ENCODE peak calls at places on chromosomes 4 and X, in four cellular contexts. O, H, K and Y are unnamed samples.

GRCh38 chr4:128979934-128980333 is 113.4 kb downstream of the SCLT1 start:
- DNase-seq in O (no peak), H (no peak), K (peak; percentile 27), Y (peak; percentile 34)

GRCh38 chrX:38304010-38304409 is 23.3 kb downstream of the RPGR start:
- DNase-seq in O (no peak), H (no peak), K (peak; percentile 21), Y (no peak)

GRCh38 chr4:144591401-144591800 is 54.6 kb upstream of the HHIP start:
- DNase-seq in O (no peak), H (no peak), K (no peak), Y (peak; percentile 65)

GRCh38 chrX:1466971-1467561 is 14.4 kb upstream of the ASMTL start:
- DNase-seq in O (peak; percentile 49), H (peak; percentile 27), K (no peak), Y (no peak)

GRCh38 chr4:40099010-40099409 is 42.4 kb downstream of the N4BP2 start:
- DNase-seq in O (no peak), H (no peak), K (no peak), Y (no peak)

GRCh38 chr4:66160606-66161005 is 490.3 kb upstream of the EPHA5 start:
- DNase-seq in O (no peak), H (no peak), K (no peak), Y (no peak)

GRCh38 chr4:7049739-7050138 is 6.6 kb downstream of the TADA2B start:
- DNase-seq in O (no peak), H (no peak), K (no peak), Y (no peak)

GRCh38 chr4:142909908-142910307 is 63.8 kb upstream of the INPP4B start:
- DNase-seq in O (no peak), H (no peak), K (no peak), Y (no peak)

GRCh38 chr4:40199999-40200880 is 3.4 kb downstream of the RHOH start:
- DNase-seq in O (no peak), H (peak; percentile 49), K (peak; percentile 65), Y (no peak)

GRCh38 chr4:24753519-24753918 is 41.9 kb upstream of the SOD3 start:
- DNase-seq in O (no peak), H (no peak), K (peak; percentile 66), Y (peak; percentile 100)

GRCh38 chr4:184343400-184344177 is 125.9 kb upstream of the ENPP6 start:
- DNase-seq in O (peak; percentile 88), H (no peak), K (peak; percentile 53), Y (no peak)

GRCh38 chr4:169934794-169935400 is 91.3 kb downstream of the MFAP3L start:
- DNase-seq in O (no peak), H (no peak), K (peak; percentile 82), Y (no peak)

GRCh38 chrX:107676559-107677378 is 48.5 kb downstream of the PRPS1 start:
- DNase-seq in O (peak; percentile 94), H (peak; percentile 32), K (peak; percentile 59), Y (peak; percentile 54)

GRCh38 chrX:107675365-107675654 is 47.0 kb downstream of the PRPS1 start:
- DNase-seq in O (no peak), H (no peak), K (no peak), Y (no peak)

GRCh38 chrX:107677501-107677901 is 49.2 kb downstream of the PRPS1 start:
- DNase-seq in O (no peak), H (no peak), K (no peak), Y (no peak)

GRCh38 chrX:107674480-107675364 is 46.4 kb downstream of the PRPS1 start:
- DNase-seq in O (peak; percentile 95), H (peak; percentile 37), K (peak; percentile 17), Y (no peak)

GRCh38 chrX:107675823-107676555 is 47.7 kb downstream of the PRPS1 start:
- DNase-seq in O (peak; percentile 77), H (no peak), K (peak; percentile 20), Y (no peak)
- H3K27ac ChIP-seq in O (peak overlapping the region; percentile 86), H (peak overlapping the region; percentile 99), K (no peak overlapping the region), Y (peak overlapping the region; percentile 89)

GRCh38 chrX:13074297-13075262 is 30.2 kb upstream of the FAM9C start:
- DNase-seq in O (no peak), H (no peak), K (no peak), Y (no peak)

GRCh38 chrX:13080128-13080795 is 35.8 kb upstream of the FAM9C start:
- DNase-seq in O (no peak), H (no peak), K (no peak), Y (no peak)

GRCh38 chrX:13077168-13077567 is 32.7 kb upstream of the FAM9C start:
- DNase-seq in O (no peak), H (no peak), K (no peak), Y (no peak)

GRCh38 chrX:13078739-13079444 is 34.5 kb upstream of the FAM9C start:
- DNase-seq in O (peak; percentile 72), H (no peak), K (peak; percentile 8), Y (no peak)

GRCh38 chrX:13076176-13076956 is 31.9 kb upstream of the FAM9C start:
- DNase-seq in O (no peak), H (no peak), K (no peak), Y (no peak)
- H3K27ac ChIP-seq in O (no peak overlapping the region), H (peak overlapping the region; percentile 37), K (no peak overlapping the region), Y (no peak overlapping the region)

GRCh38 chrX:139804482-139804881 is 96.5 kb upstream of the MCF2 start:
- DNase-seq in O (no peak), H (no peak), K (peak; percentile 62), Y (no peak)

GRCh38 chrX:139798701-139799100 is 90.7 kb upstream of the MCF2 start:
- DNase-seq in O (no peak), H (no peak), K (no peak), Y (no peak)

GRCh38 chrX:139802048-139802447 is 94.1 kb upstream of the MCF2 start:
- DNase-seq in O (no peak), H (no peak), K (no peak), Y (no peak)

GRCh38 chrX:139801397-139801813 is 93.4 kb upstream of the MCF2 start:
- DNase-seq in O (no peak), H (no peak), K (no peak), Y (no peak)

GRCh38 chrX:139803224-139803623 is 95.3 kb upstream of the MCF2 start:
- DNase-seq in O (no peak), H (no peak), K (no peak), Y (no peak)
- H3K27ac ChIP-seq in O (no peak overlapping the region), H (no peak overlapping the region), K (no peak overlapping the region), Y (no peak overlapping the region)

GRCh38 chr4:41575665-41576064 is 37.7 kb downstream of the LIMCH1 start:
- DNase-seq in O (no peak), H (no peak), K (peak; percentile 20), Y (no peak)
- H3K27ac ChIP-seq in O (peak overlapping the region; percentile 71), H (no peak overlapping the region), K (no peak overlapping the region), Y (peak overlapping the region; percentile 94)